ENCODE peak calls at places on chromosomes 3 and 15, in seven cellular contexts. E is heart right ventricle, K is cardiac muscle cell, P is right atrium auricular region, Q is spleen, T is Peyer's patch, M is H1. D is an unnamed sample. For H3K27me3 and H3K4me1, the result is how much of the 10 kb centered on the place peaks cover.

GRCh38 chr3:138591392-138591791 is 2.7 kb downstream of the CEP70 start:
- DNase-seq in M (no peak), K (no peak), Q (no peak), E (no peak), T (no peak), P (no peak), D (no peak)

GRCh38 chr3:164612751-164613150 is 465.5 kb downstream of the SI start:
- DNase-seq in E (no peak), Q (no peak), M (no peak), T (no peak), K (no peak), P (no peak), D (no peak)

GRCh38 chr3:128551464-128551863 is 58.5 kb upstream of the GATA2 start:
- DNase-seq in P (peak), M (no peak), Q (no peak), T (no peak), K (no peak), E (no peak), D (no peak)

GRCh38 chr3:81349941-81350340 is 411.5 kb downstream of the GBE1 start:
- DNase-seq in M (no peak), Q (no peak), K (no peak), P (no peak), T (no peak), E (no peak), D (no peak)

GRCh38 chr15:63173116-63173470 is 15.8 kb upstream of the RPS27L start:
- DNase-seq in T (no peak), M (no peak), P (no peak), E (no peak), Q (no peak), K (no peak), D (no peak)

GRCh38 chr3:132553811-132554210 is 43.3 kb upstream of the ACKR4 start:
- DNase-seq in T (no peak), Q (no peak), E (no peak), P (no peak), K (no peak), M (no peak), D (no peak)

GRCh38 chr3:38496131-38496910 is at the start of gene EXOG:
- DNase-seq in E (peak), Q (peak), K (peak), M (peak), T (peak), P (peak), D (peak)

GRCh38 chr3:82163907-82164520 is 402.6 kb upstream of the GBE1 start:
- DNase-seq in P (no peak), K (peak), E (no peak), M (no peak), Q (no peak), T (no peak), D (peak)

GRCh38 chr3:53724566-53724965 is 121.7 kb downstream of the CHDH start:
- DNase-seq in E (no peak), K (no peak), P (no peak), T (no peak), Q (no peak), M (no peak), D (no peak)

GRCh38 chr15:35545316-35545824 is 595 bp downstream of the DPH6 start:
- DNase-seq in Q (peak), K (peak), M (no peak), E (peak), T (no peak), P (peak), D (no peak)

GRCh38 chr3:37030573-37030972 is 37.3 kb downstream of the MLH1 start:
- DNase-seq in Q (no peak), T (no peak), K (no peak), M (no peak), E (no peak), P (no peak), D (no peak)

GRCh38 chr3:70829101-70829500 is 516.7 kb upstream of the MDFIC2 start:
- DNase-seq in K (peak), M (no peak), Q (no peak), E (no peak), P (no peak), T (no peak), D (no peak)

GRCh38 chr3:70982700-70983140 is 600.8 kb downstream of the FOXP1 start:
- DNase-seq in M (no peak), E (peak), P (peak), Q (no peak), K (peak), T (no peak), D (no peak)

GRCh38 chr15:80641384-80641783 is 53.7 kb upstream of the ABHD17C start:
- DNase-seq in Q (no peak), K (no peak), E (no peak), P (no peak), M (no peak), T (no peak), D (no peak)

GRCh38 chr3:58536501-58537411 is at the start of gene ACOX2:
- DNase-seq in K (peak), Q (no peak), E (peak), P (peak), T (peak), M (no peak), D (no peak)

GRCh38 chr3:77038928-77039605 is 832 bp upstream of the ROBO2 start:
- DNase-seq in Q (no peak), M (no peak), P (no peak), E (no peak), K (peak), T (peak), D (no peak)

GRCh38 chr3:146136647-146137046 is 24.3 kb downstream of the PLOD2 start:
- DNase-seq in P (no peak), E (no peak), T (no peak), M (no peak), Q (no peak), K (no peak), D (no peak)

GRCh38 chr3:73950781-73951180 is 326.0 kb upstream of the PDZRN3 start:
- DNase-seq in Q (no peak), M (no peak), K (no peak), P (no peak), E (no peak), T (no peak), D (no peak)

GRCh38 chr3:173552526-173552925 is 155.0 kb downstream of the NLGN1 start:
- DNase-seq in Q (no peak), M (no peak), K (peak), T (no peak), P (no peak), E (no peak), D (no peak)

GRCh38 chr3:184914628-184915027 is 102.7 kb downstream of the VPS8 start:
- DNase-seq in T (no peak), K (no peak), P (no peak), E (no peak), M (no peak), Q (no peak), D (no peak)

GRCh38 chr15:29262738-29263137 is 6.9 kb downstream of the NSMCE3 start:
- DNase-seq in P (no peak), K (no peak), E (no peak), Q (no peak), T (no peak), M (no peak), D (no peak)

GRCh38 chr3:144866504-144866903 is 894.9 kb downstream of the DIPK2A start:
- DNase-seq in K (no peak), M (no peak), P (no peak), E (no peak), Q (no peak), T (no peak), D (no peak)

GRCh38 chr3:27720899-27721716 is 1.0 kb downstream of the EOMES start:
- DNase-seq in M (no peak), T (no peak), Q (peak), K (no peak), E (no peak), P (no peak), D (no peak)

GRCh38 chr15:43911235-43911661 is 84.4 kb downstream of the WDR76 start:
- DNase-seq in Q (no peak), T (no peak), P (no peak), E (no peak), M (no peak), K (peak), D (no peak)

GRCh38 chr3:65893631-65894030 is 145.1 kb downstream of the MAGI1 start:
- DNase-seq in Q (no peak), M (no peak), E (no peak), P (no peak), K (no peak), T (no peak), D (no peak)

GRCh38 chr15:78854973-78855372 is 17.7 kb upstream of the MORF4L1 start:
- DNase-seq in T (no peak), M (no peak), P (no peak), K (no peak), E (no peak), Q (peak), D (no peak)

GRCh38 chr3:38834110-38834509 is 18.1 kb upstream of the SCN10A start:
- DNase-seq in Q (peak), M (peak), E (peak), P (peak), K (peak), T (no peak), D (peak)

GRCh38 chr15:61915640-61916039 is 144.6 kb downstream of the VPS13C start:
- DNase-seq in Q (no peak), P (no peak), T (no peak), E (no peak), M (no peak), K (no peak), D (no peak)

GRCh38 chr15:47820780-47821319 is 103.5 kb downstream of the SEMA6D start:
- DNase-seq in Q (no peak), T (no peak), P (no peak), M (no peak), K (peak), E (no peak), D (no peak)

GRCh38 chr15:78049691-78050440 is 27.6 kb downstream of the TBC1D2B start:
- DNase-seq in E (no peak), T (no peak), Q (peak), P (no peak), K (peak), M (no peak), D (no peak)

GRCh38 chr15:39939487-39940452 is 5.9 kb downstream of the EIF2AK4 start:
- DNase-seq in T (no peak), M (no peak), K (no peak), Q (no peak), E (peak), P (no peak), D (no peak)

GRCh38 chr15:77909131-77909940 is 168.2 kb downstream of the TBC1D2B start:
- DNase-seq in E (no peak), Q (peak), P (no peak), M (no peak), K (no peak), T (peak), D (no peak)

GRCh38 chr15:60396560-60396963 is 1.2 kb downstream of the ANXA2 start:
- DNase-seq in P (no peak), K (no peak), Q (no peak), T (peak), E (no peak), M (no peak), D (no peak)

GRCh38 chr3:71688121-71688520 is 37.1 kb downstream of the EIF4E3 start:
- DNase-seq in M (no peak), K (no peak), P (no peak), Q (no peak), E (no peak), T (no peak), D (no peak)

GRCh38 chr3:23900744-23901143 is 16.0 kb downstream of the NKIRAS1 start:
- DNase-seq in P (no peak), Q (no peak), M (no peak), T (no peak), K (peak), E (no peak), D (no peak)

GRCh38 chr3:28905798-28906197 is 375.1 kb upstream of the RBMS3 start:
- DNase-seq in K (no peak), P (no peak), T (no peak), M (no peak), Q (no peak), E (no peak), D (no peak)

GRCh38 chr15:87322845-87323244 is 933.7 kb downstream of the NTRK3 start:
- DNase-seq in E (no peak), Q (no peak), M (no peak), P (no peak), K (no peak), T (no peak), D (no peak)

GRCh38 chr3:186467969-186468368 is 76.2 kb downstream of the CRYGS start:
- DNase-seq in P (no peak), T (no peak), M (no peak), Q (no peak), K (no peak), E (no peak), D (no peak)
- H3K27me3 ChIP-seq in P (under half), T (under half), M (under half), Q (under half), K (under half), E (under half), D (under half)

DNA sequence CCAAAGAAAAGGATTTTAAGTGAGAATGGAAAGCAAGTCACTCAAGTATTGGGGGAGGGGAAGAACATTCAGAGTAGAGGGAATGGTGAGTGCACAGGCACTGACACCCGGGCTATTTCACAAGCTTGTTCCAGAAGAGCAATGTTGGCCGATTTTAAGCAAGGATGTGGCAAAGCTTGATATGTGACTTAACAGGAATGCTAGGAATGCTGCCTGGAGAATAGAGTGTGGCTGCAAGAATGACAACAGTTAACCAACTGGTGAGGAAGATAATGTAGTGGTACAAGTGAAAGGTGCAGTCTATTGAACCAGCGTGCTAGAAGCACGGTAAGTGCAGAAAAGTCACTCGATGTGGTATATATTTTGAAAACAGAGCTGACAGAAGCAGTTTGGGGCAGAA is 6.2 kb upstream of the CCDC80 start:
- DNase-seq in P (peak), T (no peak), Q (no peak), E (no peak), M (no peak), K (peak), D (peak)
- H3K4me1 ChIP-seq in P (under half), T (under half), Q (under half), E (under half), M (under half), K (under half), D (under half)

DNA sequence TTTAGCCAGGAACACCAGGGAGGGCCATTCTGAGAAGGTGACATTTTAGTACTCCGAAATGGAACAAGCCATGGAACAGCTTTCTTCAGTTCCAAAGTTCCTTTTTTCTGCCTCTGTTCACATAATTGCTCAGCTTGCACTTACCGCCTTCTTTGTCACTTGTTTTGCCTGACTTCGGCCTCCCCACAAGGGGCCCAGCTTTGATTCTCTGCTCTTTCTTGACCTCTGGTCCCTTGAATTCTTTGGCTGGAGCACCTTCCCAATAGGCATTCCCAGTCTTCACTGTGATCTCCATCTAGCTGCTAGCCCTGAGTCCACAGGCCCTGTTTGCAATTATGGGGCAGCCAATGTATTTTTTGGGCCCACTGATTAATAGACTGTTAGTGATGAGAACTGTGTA is 51.4 kb upstream of the SLC7A14 start:
- DNase-seq in M (no peak), P (no peak), T (no peak), Q (no peak), E (no peak), K (no peak), D (no peak)
- H3K27me3 ChIP-seq in M (under half), P (under half), T (under half), Q (under half), E (under half), K (under half), D (under half)

GRCh38 chr3:13162550-13163320 is 89.5 kb upstream of the IQSEC1 start:
- DNase-seq in P (no peak), M (no peak), E (no peak), T (no peak), K (no peak), Q (no peak), D (peak)
- H3K4me1 ChIP-seq in P (under half), M (under half), E (under half), T (under half), K (under half), Q (under half), D (under half)

GRCh38 chr3:12286927-12287726 is 1.7 kb upstream of the PPARG start:
- DNase-seq in M (no peak), E (peak), K (peak), P (no peak), Q (no peak), T (peak), D (no peak)

GRCh38 chr3:12287727-12288465 is 974 bp upstream of the PPARG start:
- DNase-seq in P (no peak), M (no peak), E (peak), K (peak), Q (peak), T (peak), D (no peak)

GRCh38 chr3:12286504-12286903 is 2.4 kb upstream of the PPARG start:
- DNase-seq in M (no peak), P (no peak), Q (no peak), T (no peak), E (no peak), K (no peak), D (no peak)

GRCh38 chr3:12289562-12289961 is 692 bp downstream of the PPARG start:
- DNase-seq in Q (no peak), M (no peak), E (no peak), K (no peak), P (no peak), T (no peak), D (no peak)

GRCh38 chr3:12288466-12289129 is at the start of gene PPARG:
- DNase-seq in T (peak), E (peak), P (no peak), K (peak), Q (peak), M (no peak), D (no peak)
- H3K27me3 ChIP-seq in T (under half), E (under half), P (under half), K (half or more), Q (half or more), M (under half), D (half or more)

GRCh38 chr15:88986949-88987589 is 73.9 kb upstream of the MFGE8 start:
- DNase-seq in M (no peak), K (no peak), Q (no peak), E (no peak), T (no peak), P (no peak), D (no peak)

GRCh38 chr15:88990185-88990679 is 77.1 kb upstream of the MFGE8 start:
- DNase-seq in Q (no peak), P (no peak), T (no peak), M (no peak), K (no peak), E (no peak), D (no peak)

GRCh38 chr15:88987590-88987950 is 74.4 kb upstream of the MFGE8 start:
- DNase-seq in P (no peak), E (no peak), K (no peak), T (no peak), Q (no peak), M (no peak), D (no peak)

GRCh38 chr15:88987951-88988671 is 74.9 kb upstream of the MFGE8 start:
- DNase-seq in P (no peak), K (no peak), Q (no peak), T (no peak), M (no peak), E (no peak), D (no peak)

DNA sequence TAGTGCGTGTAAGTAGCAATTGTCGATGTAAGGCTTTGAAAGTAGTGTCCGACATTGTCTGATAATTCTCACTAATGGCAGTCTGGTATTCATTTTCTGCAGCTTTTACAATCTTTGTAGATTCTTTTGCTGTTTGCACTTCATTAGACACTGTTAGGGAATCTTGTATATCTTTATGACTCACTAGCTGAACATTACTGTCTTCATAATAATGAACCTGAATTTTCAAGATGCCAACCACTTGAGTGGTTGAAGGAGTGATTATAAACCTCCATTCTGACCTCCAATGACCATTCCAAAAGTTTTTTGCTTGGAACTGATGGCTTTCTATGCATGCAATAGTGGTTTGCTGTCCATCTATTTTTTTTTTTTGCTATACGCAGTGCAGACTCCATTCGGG is 76.4 kb upstream of the MFGE8 start:
- DNase-seq in E (no peak), M (no peak), K (peak), P (no peak), Q (no peak), T (no peak), D (no peak)
- H3K4me1 ChIP-seq in E (under half), M (under half), K (under half), P (under half), Q (under half), T (under half), D (under half)

GRCh38 chr15:91055548-91056331 is 33.3 kb upstream of the VPS33B start:
- DNase-seq in P (peak), Q (no peak), K (peak), M (peak), E (peak), T (no peak), D (peak)
- H3K27me3 ChIP-seq in P (under half), Q (half or more), K (half or more), M (under half), E (under half), T (under half), D (under half)

DNA sequence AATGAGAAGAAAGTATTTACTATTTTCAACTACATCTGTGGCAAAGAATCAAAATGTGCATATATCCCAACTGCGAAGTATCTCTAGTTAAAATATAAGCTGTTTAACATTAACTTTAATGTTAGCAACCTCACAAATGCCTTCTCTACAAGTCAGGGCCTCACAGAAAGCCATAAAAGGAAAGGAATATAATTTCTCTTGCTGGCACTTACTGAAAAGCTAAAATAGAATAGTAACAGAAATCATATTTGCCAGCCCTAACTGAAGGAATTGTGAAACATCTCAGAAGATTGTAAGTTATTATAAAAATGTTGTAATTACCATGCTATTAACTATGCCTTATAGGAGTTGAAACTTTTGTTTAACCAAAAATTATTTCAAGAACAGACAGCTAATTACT is 65.1 kb upstream of the MBNL1 start:
- DNase-seq in Q (no peak), E (no peak), K (peak), M (no peak), T (no peak), P (no peak), D (no peak)
- H3K4me1 ChIP-seq in Q (half or more), E (half or more), K (under half), M (under half), T (under half), P (under half), D (under half)

GRCh38 chr15:69500339-69500738 is 47.7 kb downstream of the RPLP1 start:
- DNase-seq in E (no peak), M (no peak), Q (no peak), P (peak), T (no peak), K (no peak), D (no peak)

GRCh38 chr15:69498987-69499386 is 46.4 kb downstream of the RPLP1 start:
- DNase-seq in M (no peak), T (no peak), P (no peak), K (no peak), E (no peak), Q (no peak), D (no peak)

GRCh38 chr15:69498282-69498681 is 45.7 kb downstream of the RPLP1 start:
- DNase-seq in M (no peak), T (no peak), Q (no peak), K (no peak), E (no peak), P (peak), D (no peak)

GRCh38 chr15:69501456-69501855 is 48.8 kb downstream of the RPLP1 start:
- DNase-seq in Q (no peak), M (no peak), E (no peak), K (no peak), P (peak), T (no peak), D (no peak)

GRCh38 chr15:69499521-69500201 is 47.0 kb downstream of the RPLP1 start:
- DNase-seq in T (no peak), P (peak), M (no peak), K (no peak), E (peak), Q (no peak), D (no peak)
- H3K27me3 ChIP-seq in T (under half), P (under half), M (under half), K (under half), E (under half), Q (under half), D (under half)